ENCODE peak calls at places on chromosome 20, in eight cellular contexts. K is K562, M is lower leg skin, Q is spleen, O is IMR-90, I is body of pancreas, V is uterus, F is tibial nerve. E is an unnamed sample.

GRCh38 chr20:39775110-39775509 is 813.0 kb downstream of the DHX35 start:
- DNase-seq in K (no peak), M (peak; percentile 81), Q (no peak), O (no peak), I (peak; percentile 67), V (peak; percentile 43), F (peak; percentile 73), E (peak; percentile 48)

GRCh38 chr20:9392892-9393857 is 121.2 kb upstream of the LAMP5 start:
- DNase-seq in K (peak; percentile 6), M (peak; percentile 46), Q (no peak), O (peak; percentile 73), I (peak; percentile 45), V (peak; percentile 42), F (peak; percentile 53), E (peak; percentile 34)

GRCh38 chr20:32278199-32278643 is 770 bp downstream of the KIF3B start:
- DNase-seq in K (no peak), M (no peak), Q (no peak), O (peak; percentile 17), I (no peak), V (no peak), F (no peak), E (no peak)

GRCh38 chr20:35311409-35311808 is 19.2 kb upstream of the FAM83C start:
- DNase-seq in K (no peak), M (no peak), Q (no peak), O (peak; percentile 77), I (no peak), V (no peak), F (no peak), E (no peak)

GRCh38 chr20:20780127-20780822 is 67.8 kb upstream of the RALGAPA2 start:
- DNase-seq in K (no peak), M (peak; percentile 87), Q (peak; percentile 89), O (no peak), I (peak; percentile 56), V (no peak), F (peak; percentile 85), E (peak; percentile 99)

GRCh38 chr20:24842591-24843442 is 106.3 kb upstream of the CST7 start:
- DNase-seq in K (no peak), M (no peak), Q (no peak), O (no peak), I (no peak), V (no peak), F (no peak), E (no peak)

GRCh38 chr20:24699321-24700165 is 230.1 kb downstream of the SYNDIG1 start:
- DNase-seq in K (no peak), M (peak; percentile 6), Q (peak; percentile 59), O (no peak), I (no peak), V (no peak), F (peak; percentile 2), E (no peak)

GRCh38 chr20:59783020-59784010 is 150.1 kb downstream of the SYCP2 start:
- DNase-seq in K (peak; percentile 66), M (peak; percentile 32), Q (no peak), O (peak; percentile 15), I (peak; percentile 60), V (no peak), F (peak; percentile 58), E (no peak)

GRCh38 chr20:38685853-38686473 is 38.3 kb upstream of the SLC32A1 start:
- DNase-seq in K (peak; percentile 63), M (no peak), Q (no peak), O (peak; percentile 44), I (peak; percentile 44), V (no peak), F (peak; percentile 12), E (no peak)

GRCh38 chr20:48629069-48629959 is 198.5 kb downstream of the PREX1 start:
- DNase-seq in K (no peak), M (no peak), Q (peak; percentile 50), O (no peak), I (no peak), V (no peak), F (no peak), E (no peak)

GRCh38 chr20:34825530-34826362 is at the start of gene NCOA6:
- DNase-seq in K (peak; percentile 94), M (peak; percentile 82), Q (peak; percentile 95), O (peak; percentile 74), I (peak; percentile 92), V (peak; percentile 88), F (peak; percentile 81), E (peak; percentile 90)

GRCh38 chr20:38805502-38805957 is at the start of gene PPP1R16B:
- DNase-seq in K (peak; percentile 83), M (no peak), Q (peak; percentile 96), O (no peak), I (peak; percentile 25), V (no peak), F (no peak), E (no peak)

GRCh38 chr20:11917663-11918062 is at the start of gene BTBD3:
- DNase-seq in K (no peak), M (peak; percentile 46), Q (no peak), O (peak; percentile 79), I (peak; percentile 89), V (peak; percentile 58), F (no peak), E (peak; percentile 19)

GRCh38 chr20:62660216-62660615 is 17.9 kb downstream of the SLCO4A1 start:
- DNase-seq in K (no peak), M (no peak), Q (no peak), O (no peak), I (no peak), V (no peak), F (no peak), E (no peak)

GRCh38 chr20:33093074-33093473 is 13.6 kb downstream of the BPIFB4 start:
- DNase-seq in K (no peak), M (no peak), Q (no peak), O (no peak), I (no peak), V (no peak), F (no peak), E (no peak)

GRCh38 chr20:57464642-57465211 is 60.2 kb downstream of the CTCFL start:
- DNase-seq in K (peak; percentile 67), M (no peak), Q (peak; percentile 72), O (no peak), I (peak; percentile 38), V (no peak), F (no peak), E (no peak)

GRCh38 chr20:49245921-49246740 is 26.9 kb downstream of the DDX27 start:
- DNase-seq in K (peak; percentile 50), M (no peak), Q (no peak), O (peak; percentile 55), I (peak; percentile 29), V (no peak), F (peak; percentile 25), E (no peak)

GRCh38 chr20:25032478-25033183 is 25.3 kb downstream of the ACSS1 start:
- DNase-seq in K (no peak), M (no peak), Q (peak; percentile 63), O (no peak), I (peak; percentile 77), V (peak; percentile 45), F (no peak), E (no peak)

GRCh38 chr20:50226093-50226974 is 35.7 kb downstream of the CEBPB start:
- DNase-seq in K (peak; percentile 41), M (peak; percentile 84), Q (no peak), O (peak; percentile 68), I (no peak), V (peak; percentile 87), F (peak; percentile 61), E (peak; percentile 47)

GRCh38 chr20:7939663-7940062 is 595 bp downstream of the HAO1 start:
- DNase-seq in K (no peak), M (no peak), Q (no peak), O (no peak), I (no peak), V (no peak), F (no peak), E (no peak)

GRCh38 chr20:33568378-33569289 is 78.7 kb downstream of the CBFA2T2 start:
- DNase-seq in K (no peak), M (peak; percentile 47), Q (no peak), O (no peak), I (peak; percentile 40), V (no peak), F (peak; percentile 25), E (peak; percentile 23)

GRCh38 chr20:59495894-59496510 is 108.3 kb upstream of the PHACTR3 start:
- DNase-seq in K (peak; percentile 67), M (peak; percentile 46), Q (peak; percentile 87), O (peak; percentile 53), I (peak; percentile 78), V (peak; percentile 25), F (peak; percentile 52), E (peak; percentile 22)

GRCh38 chr20:10076126-10077080 is 41.6 kb downstream of the ANKEF1 start:
- DNase-seq in K (no peak), M (no peak), Q (no peak), O (no peak), I (peak; percentile 65), V (peak; percentile 18), F (no peak), E (no peak)

GRCh38 chr20:44079968-44080560 is 106.9 kb downstream of the JPH2 start:
- DNase-seq in K (no peak), M (no peak), Q (no peak), O (peak; percentile 71), I (no peak), V (no peak), F (no peak), E (no peak)

GRCh38 chr20:58597021-58597940 is 53.8 kb upstream of the STX16 start:
- DNase-seq in K (no peak), M (peak; percentile 24), Q (peak; percentile 23), O (no peak), I (no peak), V (peak; percentile 63), F (peak; percentile 28), E (no peak)

GRCh38 chr20:37288091-37288490 is 1.4 kb upstream of the MANBAL start:
- DNase-seq in K (no peak), M (peak; percentile 45), Q (no peak), O (no peak), I (peak; percentile 41), V (no peak), F (no peak), E (peak; percentile 65)

GRCh38 chr20:35595456-35595855 is 20.2 kb upstream of the SPAG4 start:
- DNase-seq in K (no peak), M (no peak), Q (peak; percentile 64), O (no peak), I (no peak), V (no peak), F (no peak), E (no peak)

GRCh38 chr20:46539113-46539512 is 11.3 kb downstream of the OCSTAMP start:
- DNase-seq in K (no peak), M (no peak), Q (no peak), O (no peak), I (no peak), V (no peak), F (no peak), E (no peak)
- TF ChIP-seq CTCF in K (no peak), M (no peak), Q (no peak), O (no peak), I (no peak), V (no peak), F (no peak), E (no peak)

GRCh38 chr20:47318027-47318595 is 38.4 kb downstream of the ZMYND8 start:
- DNase-seq in K (no peak), M (no peak), Q (no peak), O (peak; percentile 65), I (no peak), V (peak; percentile 77), F (no peak), E (no peak)
- TF ChIP-seq POLR2A in K (no peak), M (no peak), Q (no peak), O (no peak), I (no peak), V (no peak), F (no peak), E (no peak)

GRCh38 chr20:15763344-15763743 is 809.9 kb downstream of the KIF16B start:
- DNase-seq in K (no peak), M (no peak), Q (no peak), O (peak; percentile 3), I (no peak), V (no peak), F (no peak), E (no peak)
- TF ChIP-seq CTCF in K (no peak), M (no peak), Q (no peak), O (no peak), I (no peak), V (no peak), F (no peak), E (no peak)

GRCh38 chr20:1434571-1435336 is 31.9 kb downstream of the NSFL1C start:
- DNase-seq in K (no peak), M (peak; percentile 50), Q (no peak), O (peak; percentile 92), I (peak; percentile 13), V (no peak), F (peak; percentile 53), E (peak; percentile 30)
- TF ChIP-seq POLR2A in K (no peak), M (no peak), Q (no peak), O (no peak), I (no peak), V (no peak), F (no peak), E (no peak)

E was measured in gastrocnemius medialis.